ENCODE peak calls at places on chromosomes 4 and X, in eight cellular contexts. B is HCT116, U is A549, L is HL-60, X is K562, V is Panc1, J is HepG2, A is GM23338. D is an unnamed sample.

GRCh38 chrX:8906299-8906698 is 105.1 kb upstream of the FAM9A start:
- DNase-seq in A (no peak), B (no peak), X (no peak), J (no peak), U (no peak), L (no peak), V (no peak), D (no peak)

GRCh38 chrX:153708415-153708814 is 15.8 kb downstream of the BCAP31 start:
- DNase-seq in L (peak; percentile 81), B (no peak), X (peak; percentile 50), V (no peak), A (peak; percentile 73), U (peak; percentile 81), J (peak; percentile 65), D (peak; percentile 83)

GRCh38 chrX:42823443-42823842 is 45.5 kb upstream of the PPP1R2C start:
- DNase-seq in L (no peak), V (no peak), J (no peak), U (no peak), X (no peak), A (no peak), B (no peak), D (no peak)

GRCh38 chr4:145766273-145766672 is 86.3 kb downstream of the C4orf51 start:
- DNase-seq in J (no peak), V (no peak), L (no peak), A (no peak), B (no peak), X (no peak), U (no peak), D (no peak)

GRCh38 chrX:40165861-40166260 is 68.1 kb upstream of the BCOR start:
- DNase-seq in L (no peak), V (no peak), B (no peak), U (no peak), J (no peak), A (no peak), X (no peak), D (no peak)

GRCh38 chr4:26083987-26084386 is 170.0 kb downstream of the SMIM20 start:
- DNase-seq in X (no peak), V (peak; percentile 73), B (peak; percentile 65), L (no peak), J (no peak), U (no peak), A (no peak), D (no peak)

GRCh38 chrX:140040397-140040796 is 75.1 kb upstream of the CXorf66 start:
- DNase-seq in A (no peak), U (peak; percentile 21), V (no peak), J (no peak), L (no peak), B (no peak), X (no peak), D (no peak)

GRCh38 chrX:71871367-71871766 is 39.3 kb upstream of the NHSL2 start:
- DNase-seq in U (no peak), B (no peak), X (no peak), V (no peak), A (no peak), L (no peak), J (no peak), D (no peak)

GRCh38 chr4:8347660-8348059 is 78.1 kb downstream of the HTRA3 start:
- DNase-seq in J (no peak), A (no peak), X (no peak), U (no peak), L (no peak), V (no peak), B (no peak), D (no peak)

GRCh38 chr4:144580421-144580820 is 65.5 kb upstream of the HHIP start:
- DNase-seq in V (no peak), L (no peak), X (no peak), U (no peak), J (no peak), B (no peak), A (no peak), D (no peak)

GRCh38 chrX:7068939-7069367 is 78.6 kb upstream of the STS start:
- DNase-seq in V (no peak), B (no peak), J (no peak), L (no peak), A (peak; percentile 44), X (no peak), U (no peak), D (peak; percentile 65)

GRCh38 chrX:2462780-2463179 is 38.0 kb downstream of the DHRSX start:
- DNase-seq in B (no peak), U (no peak), J (no peak), L (no peak), A (peak; percentile 74), V (no peak), X (no peak), D (no peak)

GRCh38 chr4:17565846-17566245 is 11.2 kb upstream of the LAP3 start:
- DNase-seq in V (no peak), A (no peak), L (no peak), X (no peak), U (no peak), B (no peak), J (no peak), D (no peak)

DNA sequence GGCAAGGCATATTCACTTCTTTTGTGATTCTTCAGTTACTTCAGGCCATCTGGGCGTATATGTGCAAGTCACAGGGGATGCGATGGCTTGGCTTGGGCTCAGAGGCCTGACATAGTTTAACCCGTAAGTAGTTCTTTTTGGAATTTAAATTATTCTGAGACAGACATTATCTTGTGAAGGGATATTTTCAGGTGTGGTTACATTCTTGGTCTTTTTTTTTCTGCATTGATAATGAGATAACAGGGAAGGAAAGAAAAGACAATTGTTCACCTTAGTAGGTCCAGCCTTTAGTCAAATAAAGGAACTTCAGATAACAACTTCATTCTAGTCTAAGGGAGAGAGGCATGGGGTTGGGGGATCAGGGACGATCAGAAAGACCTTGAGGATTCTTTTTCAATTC is 74.8 kb downstream of the TEX13C start:
- DNase-seq in J (no peak), X (no peak), B (no peak), U (no peak), L (no peak), V (no peak), A (peak; percentile 32), D (no peak)
- TF ChIP-seq REST in J (no peak), X (no peak), B (no peak), U (no peak), L (no peak), V (no peak), A (no peak), D (no peak)

GRCh38 chr4:53914313-53915016 is 149.9 kb downstream of the CHIC2 start:
- DNase-seq in B (no peak), J (no peak), A (no peak), V (peak; percentile 56), X (no peak), L (no peak), U (peak; percentile 73), D (no peak)
- TF ChIP-seq REST in B (no peak), J (no peak), A (no peak), V (no peak), X (no peak), L (no peak), U (no peak), D (no peak)

GRCh38 chrX:5474282-5474681 is 754.4 kb downstream of the NLGN4X start:
- DNase-seq in U (peak; percentile 1), A (no peak), X (no peak), V (no peak), B (no peak), J (no peak), L (no peak), D (no peak)
- TF ChIP-seq REST in U (no peak), A (no peak), X (no peak), V (no peak), B (no peak), J (no peak), L (no peak), D (no peak)

DNA sequence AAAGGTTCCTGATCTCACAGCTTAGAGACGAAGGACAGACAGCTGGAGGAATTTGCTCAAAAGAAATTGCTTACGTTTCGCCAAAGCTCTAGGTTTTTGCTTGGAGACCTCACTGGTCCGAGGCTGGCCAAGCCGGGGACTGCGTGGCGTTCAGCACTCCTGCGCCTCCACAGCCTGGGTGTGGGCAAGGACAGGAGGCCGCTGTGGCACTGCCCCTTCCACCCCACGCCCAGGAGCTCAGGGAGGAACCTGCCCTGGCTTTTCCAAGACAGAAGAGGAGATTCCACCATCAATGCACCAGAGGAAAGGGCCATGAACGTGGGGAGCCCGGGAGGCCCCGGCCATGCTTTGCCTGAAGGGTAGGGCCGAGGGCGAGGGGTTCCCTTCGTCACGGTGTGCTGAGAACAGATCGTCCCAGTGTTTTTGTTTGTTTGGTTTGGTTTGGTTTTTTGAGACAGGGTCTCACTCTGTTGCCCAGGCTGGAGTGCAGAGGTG is 69.2 kb downstream of the DCTD start:
- DNase-seq in B (no peak), A (no peak), U (no peak), V (no peak), X (no peak), J (no peak), L (no peak), D (no peak)
- TF ChIP-seq REST in B (no peak), A (no peak), U (no peak), V (no peak), X (no peak), J (no peak), L (no peak), D (no peak)